ENCODE peak calls at places on chromosomes 2 and 18, in eight cellular contexts. L, V, R, H, M, I, P and J are unnamed samples.

GRCh38 chr2:204280239-204280638 is 265.0 kb upstream of the PARD3B start:
- DNase-seq in L (no peak), V (no peak), R (no peak), H (no peak), M (no peak), I (no peak), P (no peak), J (peak; percentile 15)

GRCh38 chr2:171787333-171788072 is 100.2 kb downstream of the DYNC1I2 start:
- DNase-seq in L (no peak), V (no peak), R (no peak), H (no peak), M (no peak), I (no peak), P (no peak), J (no peak)

GRCh38 chr2:70043252-70043875 is 43.9 kb upstream of the PCBP1 start:
- DNase-seq in L (no peak), V (no peak), R (no peak), H (no peak), M (no peak), I (peak; percentile 22), P (peak; percentile 73), J (no peak)

GRCh38 chr2:163775304-163775703 is 39.5 kb upstream of the FIGN start:
- DNase-seq in L (no peak), V (no peak), R (no peak), H (no peak), M (no peak), I (no peak), P (no peak), J (no peak)

GRCh38 chr2:159615187-159615935 is 987 bp downstream of the BAZ2B start:
- DNase-seq in L (no peak), V (peak; percentile 92), R (peak; percentile 67), H (peak; percentile 13), M (peak; percentile 16), I (peak; percentile 55), P (peak; percentile 94), J (peak; percentile 87)

GRCh38 chr2:160332318-160332717 is 132.2 kb upstream of the ITGB6 start:
- DNase-seq in L (no peak), V (no peak), R (no peak), H (no peak), M (no peak), I (no peak), P (no peak), J (peak; percentile 57)

GRCh38 chr2:70702711-70703395 is 65.1 kb downstream of the ADD2 start:
- DNase-seq in L (no peak), V (no peak), R (no peak), H (no peak), M (no peak), I (no peak), P (no peak), J (no peak)

GRCh38 chr18:12442946-12443345 is 35.2 kb downstream of the PRELID3A start:
- DNase-seq in L (no peak), V (no peak), R (no peak), H (no peak), M (no peak), I (no peak), P (no peak), J (no peak)

GRCh38 chr2:203394519-203395227 is 66.5 kb downstream of the ABI2 start:
- DNase-seq in L (no peak), V (no peak), R (no peak), H (no peak), M (no peak), I (no peak), P (no peak), J (no peak)

GRCh38 chr2:233165895-233166661 is 85.4 kb upstream of the ATG16L1 start:
- DNase-seq in L (no peak), V (no peak), R (no peak), H (no peak), M (no peak), I (peak; percentile 27), P (peak; percentile 81), J (no peak)

GRCh38 chr18:55539240-55539639 is 48.8 kb downstream of the TCF4 start:
- DNase-seq in L (no peak), V (no peak), R (no peak), H (no peak), M (no peak), I (no peak), P (no peak), J (no peak)